ENCODE peak calls at places on chromosomes 4 and X, in eight cellular contexts. Y is iPS-NIHi11; K is AG08395; G is CD8-positive, alpha-beta memory T cell; H is foreskin fibroblast; P is hepatic stellate cell; I is cardiac fibroblast; Z is GM19239. O is an unnamed sample.
A peak's percentile ranks its signal among the peaks of the same experiment; 100 is the strongest.

GRCh38 chrX:26649534-26649933 is 433.6 kb downstream of the MAGEB5 start:
- DNase-seq in H (no peak), G (no peak), Y (peak; percentile 7), Z (no peak), K (no peak), P (no peak), I (peak; percentile 36), O (peak; percentile 2)

GRCh38 chr4:159206427-159206871 is 103.6 kb downstream of the RAPGEF2 start:
- DNase-seq in G (no peak), K (no peak), P (peak; percentile 37), I (peak; percentile 56), H (no peak), Z (peak; percentile 20), Y (no peak), O (no peak)

GRCh38 chr4:125101706-125102105 is 213.0 kb upstream of the FAT4 start:
- DNase-seq in P (no peak), Z (no peak), Y (no peak), H (no peak), I (peak; percentile 24), G (no peak), K (no peak), O (no peak)

GRCh38 chr4:27595956-27596355 is 735.3 kb downstream of the STIM2 start:
- DNase-seq in Y (no peak), P (no peak), K (no peak), G (no peak), I (no peak), Z (no peak), H (no peak), O (no peak)

GRCh38 chrX:68940601-68941000 is 111.8 kb downstream of the EFNB1 start:
- DNase-seq in K (peak; percentile 2), H (no peak), P (peak; percentile 0), Z (no peak), G (no peak), Y (no peak), I (no peak), O (no peak)

GRCh38 chrX:7218321-7219152 is 70.6 kb upstream of the PUDP start:
- DNase-seq in Z (no peak), K (no peak), P (no peak), I (no peak), Y (no peak), G (no peak), H (no peak), O (no peak)

GRCh38 chr4:76156635-76157034 is 8.4 kb upstream of the NUP54 start:
- DNase-seq in Y (no peak), P (no peak), K (no peak), G (no peak), I (peak; percentile 27), H (no peak), Z (no peak), O (no peak)

GRCh38 chr4:105392858-105393257 is 81.0 kb downstream of the PPA2 start:
- DNase-seq in Y (no peak), H (no peak), K (no peak), I (no peak), Z (no peak), G (no peak), P (no peak), O (no peak)

GRCh38 chrX:24283122-24283789 is 30.6 kb downstream of the SUPT20HL2 start:
- DNase-seq in Z (no peak), P (no peak), G (no peak), Y (no peak), I (no peak), K (no peak), H (no peak), O (no peak)

GRCh38 chr4:52643846-52644245 is 15.3 kb downstream of the USP46 start:
- DNase-seq in G (no peak), P (no peak), Z (no peak), I (peak; percentile 81), K (peak; percentile 26), Y (no peak), H (peak; percentile 53), O (no peak)

GRCh38 chr4:141560056-141560455 is 76.3 kb upstream of the IL15 start:
- DNase-seq in H (no peak), P (no peak), K (no peak), I (no peak), Y (no peak), G (no peak), Z (no peak), O (no peak)

GRCh38 chr4:144267084-144267483 is 126.6 kb upstream of the GYPA start:
- DNase-seq in H (no peak), Z (no peak), G (no peak), P (no peak), I (no peak), K (no peak), Y (no peak), O (no peak)

GRCh38 chr4:94332983-94333590 is 9.5 kb downstream of the HPGDS start:
- DNase-seq in P (peak; percentile 15), Y (peak; percentile 28), G (no peak), I (peak; percentile 33), K (no peak), H (no peak), Z (no peak), O (no peak)

GRCh38 chrX:2497961-2498780 is 2.6 kb downstream of the DHRSX start:
- DNase-seq in G (no peak), K (peak; percentile 54), Y (no peak), P (no peak), I (peak; percentile 29), H (no peak), Z (no peak), O (peak; percentile 63)

GRCh38 chr4:141410839-141411238 is 190.1 kb downstream of the ZNF330 start:
- DNase-seq in K (peak; percentile 68), H (peak; percentile 30), G (no peak), I (peak; percentile 74), P (peak; percentile 3), Y (no peak), Z (no peak), O (no peak)

GRCh38 chrX:12973561-12974216 is 1.2 kb upstream of the TMSB4X start:
- DNase-seq in Y (no peak), H (no peak), G (no peak), Z (no peak), P (no peak), I (no peak), K (no peak), O (peak; percentile 66)

GRCh38 chrX:2767631-2768455 is 16.0 kb downstream of the XG start:
- DNase-seq in P (peak; percentile 31), I (peak; percentile 61), Z (no peak), G (no peak), Y (peak; percentile 55), K (peak; percentile 83), H (peak; percentile 33), O (no peak)

GRCh38 chr4:2624782-2625548 is 88.5 kb downstream of the FAM193A start:
- DNase-seq in I (no peak), K (no peak), H (no peak), Y (no peak), Z (no peak), G (no peak), P (no peak), O (no peak)